ENCODE peak calls at places on chromosome 12, in five cellular contexts. J, S, N, W and P are unnamed samples.

GRCh38 chr12:40152783-40153383 is 47.0 kb upstream of the SLC2A13 start:
- DNase-seq in J (peak), S (peak), N (peak), W (peak), P (no peak)

GRCh38 chr12:108666326-108666995 is 32.8 kb upstream of the SELPLG start:
- DNase-seq in J (peak), S (no peak), N (no peak), W (peak), P (no peak)

GRCh38 chr12:63098851-63099250 is 52.1 kb downstream of the AVPR1A start:
- DNase-seq in J (no peak), S (no peak), N (no peak), W (peak), P (no peak)

GRCh38 chr12:16175893-16176292 is 101.6 kb downstream of the SLC15A5 start:
- DNase-seq in J (no peak), S (no peak), N (no peak), W (no peak), P (no peak)

GRCh38 chr12:779745-780734 is 27.7 kb downstream of the WNK1 start:
- DNase-seq in J (no peak), S (no peak), N (no peak), W (peak), P (no peak)

GRCh38 chr12:46915082-46915481 is 89.3 kb upstream of the SLC38A4 start:
- DNase-seq in J (peak), S (peak), N (no peak), W (no peak), P (no peak)

GRCh38 chr12:126663304-126664094 is 1598.3 kb downstream of the AACS start:
- DNase-seq in J (no peak), S (no peak), N (peak), W (peak), P (no peak)

GRCh38 chr12:57528176-57528575 is 5.6 kb downstream of the MBD6 start:
- DNase-seq in J (no peak), S (no peak), N (no peak), W (no peak), P (no peak)

GRCh38 chr12:59603735-59604134 is 7.9 kb downstream of the SLC16A7 start:
- DNase-seq in J (no peak), S (no peak), N (no peak), W (no peak), P (no peak)

GRCh38 chr12:62660763-62661162 is 194.1 kb downstream of the MON2 start:
- DNase-seq in J (no peak), S (no peak), N (no peak), W (no peak), P (no peak)

GRCh38 chr12:21301-22189 is 45.0 kb upstream of the IQSEC3 start:
- DNase-seq in J (no peak), S (no peak), N (peak), W (peak), P (no peak)

GRCh38 chr12:12095016-12095415 is 24.3 kb downstream of the BCL2L14 start:
- DNase-seq in J (no peak), S (no peak), N (no peak), W (peak), P (no peak)

GRCh38 chr12:107760207-107760816 is 625 bp downstream of the PRDM4 start:
- DNase-seq in J (peak), S (no peak), N (peak), W (peak), P (peak)

GRCh38 chr12:40892528-40892927 is 200.3 kb downstream of the CNTN1 start:
- DNase-seq in J (no peak), S (no peak), N (no peak), W (no peak), P (no peak)

GRCh38 chr12:88639361-88639760 is 59.1 kb upstream of the KITLG start:
- DNase-seq in J (no peak), S (no peak), N (no peak), W (no peak), P (no peak)

GRCh38 chr12:128961957-128962356 is 108.7 kb downstream of the GLT1D1 start:
- DNase-seq in J (no peak), S (no peak), N (no peak), W (no peak), P (no peak)

GRCh38 chr12:72031066-72031465 is 92.4 kb downstream of the TPH2 start:
- DNase-seq in J (no peak), S (no peak), N (no peak), W (no peak), P (no peak)

GRCh38 chr12:99386907-99387306 is 260.6 kb upstream of the GARIN6 start:
- DNase-seq in J (no peak), S (no peak), N (no peak), W (peak), P (no peak)

GRCh38 chr12:45299132-45299692 is 83.3 kb downstream of the ANO6 start:
- DNase-seq in J (no peak), S (peak), N (no peak), W (no peak), P (no peak)

GRCh38 chr12:39125580-39125979 is 220.2 kb upstream of the CPNE8 start:
- DNase-seq in J (no peak), S (no peak), N (no peak), W (no peak), P (no peak)

GRCh38 chr12:80634903-80635302 is 72.5 kb upstream of the MYF6 start:
- DNase-seq in J (no peak), S (no peak), N (no peak), W (no peak), P (no peak)

GRCh38 chr12:19139795-19140194 is 10.3 kb downstream of the PLEKHA5 start:
- DNase-seq in J (no peak), S (no peak), N (no peak), W (no peak), P (no peak)

GRCh38 chr12:120914794-120915193 is 10.6 kb upstream of the SPPL3 start:
- DNase-seq in J (no peak), S (no peak), N (no peak), W (no peak), P (peak)

GRCh38 chr12:104303538-104304151 is at the start of gene EID3:
- DNase-seq in J (peak), S (no peak), N (peak), W (no peak), P (peak)
- H3K27ac ChIP-seq in J (peak), S (no peak), N (peak), W (no peak), P (peak)

DNA sequence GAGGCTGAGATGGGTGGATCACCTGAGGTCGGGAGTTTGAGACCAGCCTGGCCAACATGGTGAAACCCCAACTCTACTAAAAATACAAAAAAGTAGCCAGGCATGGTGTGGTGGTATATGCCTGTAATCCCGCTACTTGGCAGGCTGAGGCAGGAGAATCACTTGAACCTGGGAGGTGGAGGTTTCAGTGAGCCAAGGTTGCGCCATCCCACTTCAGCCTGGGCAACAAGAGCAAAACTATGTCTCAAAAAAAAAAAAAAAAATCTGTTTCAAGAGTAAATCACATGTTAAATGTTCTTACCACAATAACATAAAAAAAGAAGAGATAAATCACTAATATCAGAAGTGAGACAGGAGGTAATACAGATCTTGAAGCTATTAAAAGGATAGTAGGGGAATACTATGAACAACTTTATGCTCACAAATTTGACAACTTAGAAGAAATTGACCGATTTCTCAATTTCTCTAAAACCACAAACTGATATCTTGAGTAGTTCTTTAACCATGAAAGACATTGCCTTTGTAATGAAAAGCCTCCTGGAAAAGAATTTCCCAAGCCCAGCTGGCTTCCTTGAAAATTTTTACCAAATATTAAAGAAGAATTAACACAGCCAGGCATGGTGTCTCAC is 37.7 kb downstream of the TAOK3 start:
- DNase-seq in J (no peak), S (no peak), N (no peak), W (no peak), P (no peak)
- H3K4me3 ChIP-seq in J (no peak), S (no peak), N (no peak), W (no peak), P (no peak)

GRCh38 chr12:122412851-122413433 is 9.5 kb downstream of the CLIP1 start:
- DNase-seq in J (no peak), S (no peak), N (no peak), W (no peak), P (no peak)
- H3K27ac ChIP-seq in J (peak), S (no peak), N (no peak), W (no peak), P (no peak)

DNA sequence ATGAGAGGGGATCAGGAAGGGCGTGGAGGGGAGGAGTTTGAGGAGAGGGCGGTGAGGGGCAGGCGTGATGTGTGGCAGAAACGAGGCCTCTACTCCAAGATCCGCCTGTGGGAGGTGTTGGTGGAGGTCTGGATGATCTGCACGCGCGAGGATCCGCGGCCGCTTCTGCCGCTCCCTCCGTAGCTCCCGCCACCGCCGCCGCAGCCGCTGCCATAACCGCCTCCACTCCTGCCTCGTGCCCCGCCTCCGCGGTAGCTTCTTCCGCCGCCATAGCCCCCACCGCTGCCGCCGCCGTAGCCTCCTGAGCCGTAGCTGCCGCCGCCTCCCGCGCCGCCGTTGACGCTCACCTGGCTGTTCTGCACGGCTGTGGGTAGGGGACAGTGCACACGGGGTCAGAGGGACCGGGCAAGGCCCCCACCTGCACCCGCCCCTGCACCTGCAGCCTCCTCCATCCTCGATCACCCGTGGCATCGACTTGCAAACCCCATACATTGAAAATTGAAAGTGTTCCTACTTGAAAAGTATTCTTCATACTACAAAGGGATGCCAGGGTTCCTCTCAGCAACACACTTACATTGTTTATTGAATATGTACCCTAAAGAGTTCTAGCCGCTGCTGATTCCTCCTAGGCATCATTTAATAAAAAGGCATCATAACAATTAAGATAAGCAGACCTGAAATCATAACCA is 11.0 kb upstream of the KRT1 start:
- DNase-seq in J (no peak), S (peak), N (no peak), W (no peak), P (no peak)
- H3K4me3 ChIP-seq in J (peak), S (peak), N (peak), W (no peak), P (no peak)

DNA sequence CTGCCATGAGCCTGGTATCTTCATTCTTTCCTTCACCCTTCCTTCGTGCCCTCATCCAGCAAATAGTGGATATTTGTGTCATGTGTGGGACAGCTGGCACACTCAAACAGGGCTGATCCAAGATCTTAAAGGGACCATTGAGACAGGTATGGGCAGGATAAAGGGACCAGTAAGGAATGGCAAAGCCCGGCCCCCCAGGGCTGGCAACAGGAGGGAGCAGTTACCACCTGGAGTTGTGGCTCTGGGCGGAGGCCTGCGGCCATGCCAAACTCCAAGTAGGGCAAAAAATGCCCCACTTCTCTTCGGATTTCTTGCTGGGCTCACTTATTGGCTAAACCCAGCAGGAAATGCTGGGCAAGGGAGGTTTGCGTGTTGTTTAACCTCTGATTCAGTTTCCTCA is 2.1 kb downstream of the OGFOD2 start:
- DNase-seq in J (no peak), S (no peak), N (no peak), W (no peak), P (no peak)
- H3K27ac ChIP-seq in J (no peak), S (no peak), N (no peak), W (no peak), P (no peak)

GRCh38 chr12:49703647-49704137 is 3.5 kb downstream of the FMNL3 start:
- DNase-seq in J (no peak), S (peak), N (no peak), W (no peak), P (no peak)
- H3K4me3 ChIP-seq in J (no peak), S (no peak), N (no peak), W (no peak), P (no peak)

DNA sequence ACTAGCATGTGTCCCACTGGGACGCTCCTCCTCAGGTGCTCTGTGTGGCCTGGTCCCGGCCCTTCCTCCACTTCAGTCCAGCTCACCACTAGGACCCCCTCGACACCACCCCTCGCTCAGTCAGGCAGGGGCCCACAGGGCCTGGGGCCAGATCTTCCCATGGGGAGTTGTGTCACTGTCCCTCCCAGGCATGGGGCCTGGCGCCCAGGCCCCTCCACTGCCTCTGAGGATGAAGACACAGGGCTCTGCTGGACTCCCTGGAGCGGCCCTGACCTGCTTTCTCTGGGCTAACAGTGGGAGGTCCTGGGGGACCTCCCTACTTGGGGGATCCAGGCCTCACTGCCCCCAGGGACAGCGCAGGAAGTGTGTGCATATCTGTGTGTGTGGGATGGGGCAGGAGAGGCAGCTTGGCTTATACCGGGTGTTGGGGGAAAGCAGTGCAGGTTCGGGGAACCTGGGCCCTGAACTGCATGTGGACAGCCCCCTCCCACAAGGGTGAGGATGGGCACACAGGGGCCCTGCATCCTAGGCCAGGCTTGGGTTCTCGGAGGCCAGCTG is 43.8 kb downstream of the KRT80 start:
- DNase-seq in J (no peak), S (peak), N (no peak), W (no peak), P (no peak)
- H3K27ac ChIP-seq in J (peak), S (peak), N (peak), W (no peak), P (no peak)

DNA sequence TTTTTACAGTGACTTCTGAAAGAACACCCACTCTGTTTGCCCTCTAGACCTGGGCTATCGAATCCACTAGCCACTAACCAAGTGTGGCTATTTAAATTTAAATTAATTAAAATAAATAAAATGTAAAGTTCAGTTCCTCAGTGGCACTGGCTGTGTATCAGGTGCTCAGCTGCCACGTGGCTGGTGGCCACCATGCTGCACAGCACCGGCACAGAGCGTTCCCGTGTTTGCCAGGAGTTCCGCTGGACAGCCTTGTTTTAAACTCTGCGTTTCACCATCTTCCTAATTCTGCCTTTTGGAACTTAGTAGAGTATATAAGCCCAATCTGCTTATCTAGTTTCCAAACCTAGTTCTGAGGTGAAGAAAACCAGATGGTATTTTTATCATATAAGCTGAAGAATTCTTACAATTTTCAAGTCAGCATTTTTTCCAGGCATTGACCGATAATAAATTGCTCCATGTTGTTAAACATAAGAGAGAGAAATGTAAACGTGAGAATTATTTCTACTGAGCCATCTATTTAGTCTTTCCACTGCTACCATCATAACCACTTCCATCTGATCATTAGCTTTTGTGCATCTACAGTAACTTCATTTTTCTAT is 339.1 kb downstream of the CACNA1C start:
- DNase-seq in J (no peak), S (no peak), N (no peak), W (no peak), P (no peak)
- H3K4me3 ChIP-seq in J (no peak), S (no peak), N (no peak), W (no peak), P (no peak)

DNA sequence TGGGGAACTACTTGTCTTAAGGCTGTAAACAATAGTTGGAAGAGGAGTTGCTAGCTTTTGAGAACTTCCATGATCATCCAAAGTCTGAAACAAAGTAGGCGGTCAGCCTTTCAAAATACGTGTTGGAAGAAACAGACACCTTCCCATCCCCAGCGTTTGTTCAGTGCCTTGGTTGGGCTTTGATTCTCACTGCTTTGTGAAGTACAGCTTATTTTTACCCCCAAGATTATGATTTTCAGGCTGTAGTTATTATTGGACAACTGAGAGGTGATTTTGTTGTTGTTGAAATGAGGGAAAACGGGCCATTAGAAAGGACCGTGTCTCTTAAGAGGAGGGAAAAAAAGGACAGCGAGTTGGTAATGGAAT is 910 bp upstream of the CEP83 start:
- DNase-seq in J (no peak), S (no peak), N (no peak), W (no peak), P (no peak)
- H3K27ac ChIP-seq in J (peak), S (peak), N (peak), W (no peak), P (no peak)

DNA sequence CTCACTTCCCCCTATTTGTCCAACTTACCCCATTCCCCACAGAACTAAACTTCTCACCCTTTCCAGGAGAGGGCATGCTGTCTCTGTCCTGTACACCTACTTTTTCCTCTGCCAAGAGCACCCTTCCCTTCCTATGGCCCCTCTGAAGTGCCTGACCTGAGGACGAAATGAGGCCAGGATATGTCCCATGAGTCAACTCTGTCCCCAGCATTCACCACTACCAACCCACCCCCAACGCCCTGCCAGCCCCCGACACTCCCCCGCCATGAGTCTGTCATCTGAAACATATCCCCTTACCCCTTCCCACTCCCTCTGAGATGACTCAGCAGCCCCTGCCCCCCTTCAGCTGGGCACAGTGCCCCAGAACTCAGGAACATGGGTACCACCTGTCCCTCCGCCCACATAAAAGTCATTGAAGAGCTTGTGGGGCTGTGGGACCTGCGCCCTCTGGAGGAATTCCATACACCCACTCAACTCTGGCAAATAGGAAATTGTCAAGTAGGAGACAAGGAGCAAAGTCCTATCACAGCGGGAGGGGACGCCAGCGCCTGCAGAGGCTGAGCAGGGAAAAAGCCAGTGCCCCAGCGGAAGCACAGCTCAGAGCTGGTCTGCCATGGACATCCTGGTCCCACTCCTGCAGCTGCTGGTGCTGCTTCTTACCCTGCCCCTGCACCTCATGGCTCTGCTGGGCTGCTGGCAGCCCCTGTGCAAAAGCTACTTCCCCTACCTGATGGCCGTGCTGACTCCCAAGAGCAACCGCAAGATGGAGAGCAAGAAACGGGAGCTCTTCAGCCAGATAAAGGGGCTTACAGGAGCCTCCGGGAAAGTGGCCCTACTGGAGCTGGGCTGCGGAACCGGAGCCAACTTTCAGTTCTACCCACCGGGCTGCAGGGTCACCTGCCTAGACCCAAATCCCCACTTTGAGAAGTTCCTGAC is 26.3 kb downstream of the ITGA7 start:
- DNase-seq in J (peak), S (no peak), N (peak), W (peak), P (peak)
- H3K4me3 ChIP-seq in J (peak), S (no peak), N (no peak), W (peak), P (no peak)